ENCODE peak calls at places on chromosomes 2 and 18, in nine cellular contexts. G is type B pancreatic cell; S is CD4-positive, alpha-beta T cell; J is RWPE1; N is right lobe of liver; Q is tibial nerve; E is esophagus squamous epithelium; X is upper lobe of right lung; R is heart right ventricle. K is an unnamed sample.

GRCh38 chr2:16614314-16614860 is 51.2 kb downstream of the CYRIA start:
- DNase-seq in G (no peak), S (no peak), J (no peak), N (no peak), Q (no peak), E (no peak), X (no peak), R (no peak), K (no peak)

GRCh38 chr2:17334300-17334699 is 183.9 kb downstream of the RAD51AP2 start:
- DNase-seq in G (no peak), S (no peak), J (no peak), N (no peak), Q (no peak), E (no peak), X (no peak), R (no peak), K (no peak)

GRCh38 chr18:23992119-23992940 is 22.2 kb upstream of the TTC39C start:
- DNase-seq in G (no peak), S (peak), J (peak), N (peak), Q (no peak), E (no peak), X (no peak), R (peak), K (no peak)

GRCh38 chr18:48689548-48689947 is 150.7 kb downstream of the CTIF start:
- DNase-seq in G (no peak), S (no peak), J (no peak), N (no peak), Q (no peak), E (no peak), X (no peak), R (no peak), K (no peak)

GRCh38 chr2:30421026-30421425 is 26.0 kb upstream of the LCLAT1 start:
- DNase-seq in G (no peak), S (no peak), J (no peak), N (no peak), Q (no peak), E (no peak), X (no peak), R (no peak), K (no peak)

GRCh38 chr2:8628179-8628869 is 53.5 kb upstream of the ID2 start:
- DNase-seq in G (no peak), S (no peak), J (no peak), N (no peak), Q (no peak), E (no peak), X (no peak), R (no peak), K (no peak)

GRCh38 chr2:15181092-15181745 is 379.9 kb downstream of the NBAS start:
- DNase-seq in G (no peak), S (no peak), J (no peak), N (no peak), Q (no peak), E (no peak), X (no peak), R (no peak), K (no peak)

GRCh38 chr18:8367217-8367988 is 241.8 kb upstream of the RAB12 start:
- DNase-seq in G (no peak), S (no peak), J (peak), N (peak), Q (no peak), E (no peak), X (peak), R (peak), K (peak)

GRCh38 chr2:17793803-17794349 is 22.4 kb upstream of the MSGN1 start:
- DNase-seq in G (no peak), S (no peak), J (no peak), N (no peak), Q (no peak), E (no peak), X (no peak), R (no peak), K (no peak)

GRCh38 chr2:157853211-157853610 is 22.9 kb downstream of the ACVR1 start:
- DNase-seq in G (no peak), S (no peak), J (no peak), N (no peak), Q (no peak), E (no peak), X (no peak), R (no peak), K (no peak)

GRCh38 chr18:78984941-78985784 is 5.5 kb downstream of the SALL3 start:
- DNase-seq in G (no peak), S (no peak), J (peak), N (no peak), Q (no peak), E (no peak), X (no peak), R (no peak), K (no peak)

GRCh38 chr2:120208381-120209353 is 14.5 kb downstream of the TMEM185B start:
- DNase-seq in G (no peak), S (no peak), J (no peak), N (no peak), Q (no peak), E (no peak), X (no peak), R (no peak), K (no peak)

GRCh38 chr2:27871805-27872204 is 18.4 kb downstream of the RBKS start:
- DNase-seq in G (no peak), S (no peak), J (no peak), N (no peak), Q (no peak), E (no peak), X (no peak), R (no peak), K (no peak)

GRCh38 chr2:202060218-202060617 is 12.8 kb upstream of the KIAA2012 start:
- DNase-seq in G (no peak), S (no peak), J (no peak), N (no peak), Q (no peak), E (no peak), X (no peak), R (no peak), K (no peak)

GRCh38 chr18:49519041-49519971 is 32.3 kb upstream of the C18orf32 start:
- DNase-seq in G (no peak), S (no peak), J (no peak), N (peak), Q (no peak), E (no peak), X (no peak), R (no peak), K (no peak)

GRCh38 chr18:23963443-23964185 is 50.9 kb upstream of the TTC39C start:
- DNase-seq in G (no peak), S (no peak), J (no peak), N (peak), Q (no peak), E (no peak), X (no peak), R (no peak), K (no peak)

DNA sequence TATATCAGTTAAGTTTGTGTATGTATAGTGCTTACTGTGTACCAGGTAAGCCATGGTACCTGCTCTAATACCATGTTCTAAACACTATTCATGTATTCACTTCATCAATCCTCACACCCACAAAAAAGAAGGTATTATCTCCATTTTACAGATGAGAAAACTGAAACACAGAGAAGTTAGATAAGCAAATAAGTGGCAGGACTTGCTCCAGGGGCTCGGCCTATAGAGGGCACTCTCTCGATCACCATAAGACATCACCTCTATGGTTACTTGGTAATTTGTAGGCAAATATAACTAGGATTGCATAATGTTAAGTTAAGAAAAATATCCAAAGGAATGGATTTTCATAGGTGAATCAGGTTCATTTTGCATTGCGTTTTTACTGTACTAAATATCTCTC is 118.1 kb upstream of the FN1 start:
- DNase-seq in G (no peak), S (no peak), J (no peak), N (no peak), Q (no peak), E (no peak), X (no peak), R (no peak), K (no peak)
- TF ChIP-seq CTCF in G (no peak), S (no peak), J (no peak), N (no peak), Q (no peak), E (no peak), X (no peak), R (no peak), K (no peak)

GRCh38 chr2:223604231-223604630 is 2.1 kb upstream of the SCG2 start:
- DNase-seq in G (no peak), S (no peak), J (no peak), N (no peak), Q (no peak), E (no peak), X (no peak), R (no peak), K (no peak)
- TF ChIP-seq CTCF in G (no peak), S (no peak), J (no peak), N (no peak), Q (no peak), E (no peak), X (no peak), R (no peak), K (no peak)

DNA sequence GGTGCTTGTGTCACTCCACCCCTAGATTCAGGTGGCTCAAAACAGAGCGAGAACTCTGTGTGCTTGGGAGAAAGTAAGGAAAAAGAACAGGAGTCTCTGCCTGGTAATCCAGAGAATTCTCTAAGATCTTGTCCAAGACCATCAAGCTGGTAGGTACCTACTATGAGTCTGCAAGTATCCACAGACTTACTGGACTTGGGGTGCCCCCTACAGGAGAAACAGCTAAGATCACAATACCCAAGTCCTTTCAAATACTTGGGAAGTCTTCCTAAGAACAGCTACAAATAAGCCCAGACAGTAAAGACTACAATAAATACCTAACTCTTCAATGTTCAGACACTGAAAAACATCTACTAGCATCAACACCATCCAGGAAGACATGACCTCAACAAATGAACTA is 1143.6 kb upstream of the ACVR2A start:
- DNase-seq in G (no peak), S (no peak), J (no peak), N (no peak), Q (no peak), E (no peak), X (no peak), R (no peak), K (no peak)
- TF ChIP-seq CTCF in G (peak), S (no peak), J (no peak), N (no peak), Q (no peak), E (no peak), X (no peak), R (no peak), K (no peak)

DNA sequence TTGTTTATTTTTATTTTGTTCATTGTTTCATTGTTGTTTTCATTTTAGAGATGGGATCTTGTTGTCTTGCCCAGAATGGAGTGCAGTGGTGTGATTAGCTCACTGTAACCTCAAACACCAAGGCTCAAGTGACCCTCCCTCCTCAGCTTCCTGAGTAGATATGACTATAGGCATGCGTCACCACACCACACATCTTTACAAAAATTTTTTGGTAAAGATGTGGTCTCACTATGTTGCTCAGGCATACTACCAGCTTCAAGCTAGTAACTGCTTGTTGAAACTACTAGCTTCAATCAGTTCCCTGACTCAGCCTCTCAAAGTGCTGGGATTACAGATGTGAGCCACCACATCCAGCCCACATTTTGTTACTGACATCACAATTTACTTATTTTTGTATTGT is 14.8 kb downstream of the FAM237A start:
- DNase-seq in G (no peak), S (no peak), J (no peak), N (no peak), Q (no peak), E (no peak), X (no peak), R (no peak), K (no peak)
- TF ChIP-seq CTCF in G (no peak), S (no peak), J (no peak), N (no peak), Q (no peak), E (no peak), X (no peak), R (no peak), K (no peak)

GRCh38 chr18:42925036-42925435 is 190.4 kb downstream of the RIT2 start:
- DNase-seq in G (no peak), S (no peak), J (no peak), N (no peak), Q (no peak), E (no peak), X (no peak), R (no peak), K (no peak)

GRCh38 chr18:42929857-42930256 is 185.6 kb downstream of the RIT2 start:
- DNase-seq in G (no peak), S (no peak), J (no peak), N (no peak), Q (no peak), E (no peak), X (no peak), R (no peak), K (no peak)

GRCh38 chr18:42931501-42931900 is 184.0 kb downstream of the RIT2 start:
- DNase-seq in G (no peak), S (no peak), J (no peak), N (no peak), Q (no peak), E (no peak), X (no peak), R (peak), K (no peak)

GRCh38 chr18:42929181-42929580 is 186.3 kb downstream of the RIT2 start:
- DNase-seq in G (no peak), S (no peak), J (no peak), N (no peak), Q (no peak), E (no peak), X (no peak), R (no peak), K (no peak)
- TF ChIP-seq CTCF in G (no peak), S (no peak), J (no peak), N (no peak), Q (no peak), E (no peak), X (no peak), R (no peak), K (no peak)

GRCh38 chr18:11862468-11863137 is 11.4 kb downstream of the CHMP1B start:
- DNase-seq in G (no peak), S (no peak), J (no peak), N (no peak), Q (no peak), E (no peak), X (no peak), R (no peak), K (no peak)
- TF ChIP-seq CTCF in G (no peak), S (no peak), J (no peak), N (no peak), Q (no peak), E (no peak), X (no peak), R (no peak), K (no peak)

GRCh38 chr2:187971893-187972292 is 319.8 kb upstream of the GULP1 start:
- DNase-seq in G (no peak), S (no peak), J (no peak), N (no peak), Q (no peak), E (no peak), X (no peak), R (no peak), K (no peak)
- TF ChIP-seq CTCF in G (no peak), S (no peak), J (no peak), N (no peak), Q (no peak), E (no peak), X (no peak), R (no peak), K (no peak)

GRCh38 chr2:63601061-63601460 is 12.3 kb downstream of the MDH1 start:
- DNase-seq in G (no peak), S (no peak), J (no peak), N (no peak), Q (no peak), E (no peak), X (no peak), R (no peak), K (no peak)

GRCh38 chr2:63598971-63599370 is 10.2 kb downstream of the MDH1 start:
- DNase-seq in G (no peak), S (no peak), J (no peak), N (no peak), Q (no peak), E (no peak), X (no peak), R (no peak), K (no peak)

DNA sequence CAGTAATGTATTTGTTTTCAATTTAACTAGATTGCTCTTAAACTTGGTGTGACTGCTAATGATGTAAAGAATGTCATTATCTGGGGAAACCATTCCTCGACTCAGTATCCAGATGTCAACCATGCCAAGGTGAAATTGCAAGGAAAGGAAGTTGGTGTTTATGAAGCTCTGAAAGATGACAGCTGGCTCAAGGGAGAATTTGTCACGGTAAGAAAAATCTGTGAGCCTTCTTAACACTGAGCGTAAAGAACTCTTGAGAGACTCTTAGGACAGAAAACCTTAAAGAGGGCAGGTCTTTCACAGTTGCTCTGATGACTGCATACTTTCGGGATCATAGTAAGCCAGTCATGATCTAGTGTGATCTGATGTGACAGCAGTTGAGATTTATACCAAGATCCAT is 15.9 kb downstream of the MDH1 start:
- DNase-seq in G (no peak), S (no peak), J (no peak), N (no peak), Q (no peak), E (no peak), X (no peak), R (no peak), K (no peak)
- TF ChIP-seq CTCF in G (no peak), S (no peak), J (no peak), N (no peak), Q (no peak), E (no peak), X (no peak), R (no peak), K (no peak)

GRCh38 chr18:62165583-62165982 is 21.3 kb downstream of the PIGN start:
- DNase-seq in G (no peak), S (no peak), J (no peak), N (no peak), Q (no peak), E (no peak), X (no peak), R (no peak), K (no peak)
- TF ChIP-seq CTCF in G (no peak), S (no peak), J (no peak), N (no peak), Q (no peak), E (no peak), X (no peak), R (no peak), K (no peak)

GRCh38 chr2:111706481-111707001 is 177.5 kb downstream of the ANAPC1 start:
- DNase-seq in G (no peak), S (no peak), J (no peak), N (peak), Q (no peak), E (no peak), X (no peak), R (no peak), K (no peak)

GRCh38 chr2:111707700-111708099 is 176.3 kb downstream of the ANAPC1 start:
- DNase-seq in G (no peak), S (no peak), J (no peak), N (peak), Q (no peak), E (no peak), X (no peak), R (no peak), K (no peak)

GRCh38 chr2:111704246-111704645 is 179.7 kb downstream of the ANAPC1 start:
- DNase-seq in G (peak), S (no peak), J (peak), N (peak), Q (no peak), E (no peak), X (no peak), R (no peak), K (no peak)

GRCh38 chr2:111705206-111705605 is 178.8 kb downstream of the ANAPC1 start:
- DNase-seq in G (no peak), S (no peak), J (no peak), N (peak), Q (no peak), E (no peak), X (no peak), R (no peak), K (no peak)

GRCh38 chr2:111705711-111706323 is 178.2 kb downstream of the ANAPC1 start:
- DNase-seq in G (no peak), S (peak), J (peak), N (peak), Q (no peak), E (no peak), X (no peak), R (no peak), K (no peak)
- TF ChIP-seq CTCF in G (no peak), S (no peak), J (no peak), N (no peak), Q (no peak), E (no peak), X (no peak), R (no peak), K (no peak)

K was measured in mesothelial cell of epicardium.